ENCODE peak calls at places on chromosomes 13 and 19, in ten cellular contexts. Z is fibroblast of mammary gland; C is foreskin fibroblast; K is GM06990; U is ovary; W is CD4-positive, CD25-positive, alpha-beta regulatory T cell; F is PC-3; Q is neural progenitor cell; D is choroid plexus epithelial cell; H is CD4-positive, alpha-beta memory T cell. A is an unnamed sample.

GRCh38 chr19:23914402-23915286 is at the start of gene ZNF726:
- DNase-seq in D (peak), U (peak), F (peak), Q (no peak), Z (peak), K (peak), W (peak), H (peak), C (peak), A (peak)

GRCh38 chr19:38709671-38710415 is 34.4 kb downstream of the CAPN12 start:
- DNase-seq in K (no peak), C (no peak), U (no peak), F (no peak), Z (no peak), Q (no peak), H (no peak), W (no peak), D (no peak), A (no peak)

GRCh38 chr13:43572601-43573360 is 214.0 kb downstream of the ENOX1 start:
- DNase-seq in W (no peak), H (no peak), U (no peak), C (peak), Z (peak), K (no peak), F (peak), Q (peak), D (no peak), A (no peak)

GRCh38 chr19:35592226-35592625 is 6.3 kb downstream of the PMIS2 start:
- DNase-seq in C (peak), F (peak), H (peak), U (no peak), Q (peak), W (peak), Z (peak), D (peak), K (no peak), A (peak)

GRCh38 chr13:110819203-110820014 is 95.5 kb downstream of the ANKRD10 start:
- DNase-seq in H (peak), Z (peak), K (peak), W (peak), D (peak), F (peak), Q (peak), C (peak), U (peak), A (peak)

GRCh38 chr19:1237027-1237659 is 662 bp downstream of the CBARP start:
- DNase-seq in Z (peak), D (no peak), F (no peak), U (no peak), W (no peak), K (no peak), C (no peak), Q (peak), H (no peak), A (no peak)

GRCh38 chr13:62629618-62630017 is 1214.0 kb upstream of the PCDH20 start:
- DNase-seq in Z (no peak), U (no peak), K (no peak), D (no peak), W (no peak), F (no peak), H (no peak), C (no peak), Q (no peak), A (no peak)

GRCh38 chr13:41313117-41313516 is 2.0 kb downstream of the NAA16 start:
- DNase-seq in C (no peak), Q (peak), U (no peak), K (no peak), H (no peak), D (no peak), Z (no peak), W (no peak), F (no peak), A (no peak)

GRCh38 chr19:47417746-47418594 is 1.4 kb downstream of the MEIS3 start:
- DNase-seq in U (no peak), D (no peak), W (no peak), C (no peak), K (no peak), Q (peak), F (no peak), H (no peak), Z (no peak), A (no peak)

GRCh38 chr13:97849305-97849704 is 104.2 kb upstream of the IPO5 start:
- DNase-seq in U (no peak), W (peak), Z (peak), D (peak), K (no peak), Q (peak), F (peak), C (peak), H (no peak), A (peak)

GRCh38 chr13:110902370-110902769 is 12.5 kb downstream of the ANKRD10 start:
- DNase-seq in U (no peak), Z (no peak), K (no peak), C (no peak), F (no peak), D (peak), H (no peak), W (no peak), Q (no peak), A (no peak)

GRCh38 chr19:28213476-28214082 is 999.4 kb downstream of the UQCRFS1 start:
- DNase-seq in Q (no peak), U (no peak), C (no peak), H (no peak), Z (peak), D (no peak), F (no peak), W (no peak), K (no peak), A (no peak)

GRCh38 chr13:111346281-111346680 is 25.8 kb downstream of the TEX29 start:
- DNase-seq in K (no peak), C (no peak), D (no peak), F (no peak), Z (no peak), H (no peak), W (no peak), Q (no peak), U (no peak), A (no peak)

GRCh38 chr19:41479757-41480191 is 36.8 kb downstream of the ERICH4 start:
- DNase-seq in D (no peak), K (no peak), Q (no peak), U (peak), Z (peak), F (no peak), W (no peak), C (no peak), H (no peak), A (peak)

GRCh38 chr19:55283548-55284393 is at the start of gene BRSK1:
- DNase-seq in Q (peak), K (no peak), F (peak), W (peak), D (peak), Z (peak), H (peak), C (peak), U (no peak), A (peak)

GRCh38 chr13:53197424-53197823 is 168.8 kb downstream of the OLFM4 start:
- DNase-seq in Z (no peak), Q (no peak), D (no peak), K (no peak), F (peak), W (no peak), H (no peak), U (no peak), C (no peak), A (no peak)

GRCh38 chr19:35044317-35045117 is 3.0 kb downstream of the HPN start:
- DNase-seq in D (peak), W (peak), C (no peak), Z (peak), H (peak), Q (peak), F (peak), U (no peak), K (no peak), A (peak)

GRCh38 chr13:99955747-99956472 is 15.7 kb downstream of the ZIC5 start:
- DNase-seq in F (no peak), Q (peak), C (no peak), H (no peak), W (no peak), U (no peak), D (peak), Z (peak), K (no peak), A (peak)

GRCh38 chr19:16064209-16064889 is 11.9 kb upstream of the TPM4 start:
- DNase-seq in Z (peak), W (no peak), K (no peak), C (no peak), H (no peak), U (no peak), F (no peak), Q (no peak), D (peak), A (no peak)

GRCh38 chr19:11446652-11447301 is 11.3 kb downstream of the PRKCSH start:
- DNase-seq in D (peak), W (no peak), C (no peak), H (peak), F (peak), Z (peak), U (no peak), Q (peak), K (no peak), A (peak)

GRCh38 chr13:44003481-44003880 is 123.8 kb downstream of the LACC1 start:
- DNase-seq in D (no peak), F (no peak), U (no peak), C (no peak), W (no peak), K (no peak), H (no peak), Z (no peak), Q (no peak), A (no peak)

GRCh38 chr19:18202759-18203407 is 959 bp downstream of the RAB3A start:
- DNase-seq in U (peak), D (no peak), F (peak), Q (peak), C (no peak), K (peak), H (no peak), Z (peak), W (peak), A (peak)

GRCh38 chr19:12975221-12975756 is 5.9 kb downstream of the DAND5 start:
- DNase-seq in U (no peak), W (no peak), H (no peak), F (no peak), Z (no peak), C (no peak), D (no peak), Q (no peak), K (no peak), A (no peak)

GRCh38 chr19:709965-710714 is 1.4 kb downstream of the PALM start:
- DNase-seq in Q (peak), D (no peak), Z (no peak), U (peak), F (no peak), W (no peak), C (no peak), H (no peak), K (no peak), A (no peak)

GRCh38 chr13:98994080-98994479 is 16.2 kb upstream of the DOCK9 start:
- DNase-seq in K (no peak), C (no peak), F (no peak), W (no peak), H (no peak), Q (no peak), D (no peak), Z (no peak), U (no peak), A (no peak)

GRCh38 chr19:5250127-5250659 is 90.4 kb downstream of the PTPRS start:
- DNase-seq in D (no peak), W (no peak), Z (no peak), U (no peak), C (no peak), F (no peak), K (no peak), H (no peak), Q (no peak), A (no peak)

GRCh38 chr19:49506575-49507105 is 5.8 kb upstream of the FCGRT start:
- DNase-seq in K (no peak), F (peak), Q (peak), D (peak), W (peak), U (no peak), H (peak), C (peak), Z (peak), A (peak)

GRCh38 chr19:30116530-30116929 is 174.5 kb downstream of the URI1 start:
- DNase-seq in K (no peak), Q (no peak), H (no peak), D (no peak), C (no peak), U (no peak), F (no peak), W (no peak), Z (no peak), A (no peak)

GRCh38 chr13:91357613-91358383 is 10.3 kb downstream of the MIR17HG start:
- DNase-seq in Z (no peak), D (no peak), K (no peak), Q (no peak), H (no peak), C (no peak), U (no peak), W (no peak), F (no peak), A (no peak)

GRCh38 chr13:34719060-34719875 is 222.8 kb upstream of the NBEA start:
- DNase-seq in U (no peak), H (no peak), C (no peak), Q (peak), F (no peak), Z (no peak), W (no peak), K (no peak), D (no peak), A (no peak)

GRCh38 chr19:54364775-54365257 is at the start of gene LAIR1:
- DNase-seq in F (no peak), D (no peak), K (peak), Q (no peak), Z (no peak), H (peak), W (peak), U (no peak), C (no peak), A (no peak)

GRCh38 chr19:17103177-17103576 is 27.6 kb downstream of the MYO9B start:
- DNase-seq in Q (peak), F (peak), W (peak), Z (peak), U (no peak), K (no peak), D (peak), H (no peak), C (no peak), A (peak)

GRCh38 chr13:31009166-31009565 is 76.7 kb downstream of the TEX26 start:
- DNase-seq in H (no peak), C (no peak), U (no peak), Z (peak), Q (no peak), W (no peak), D (peak), F (no peak), K (no peak), A (peak)

GRCh38 chr13:31011193-31011860 is 78.9 kb downstream of the TEX26 start:
- DNase-seq in U (no peak), Q (peak), Z (no peak), D (no peak), C (no peak), F (no peak), H (no peak), W (no peak), K (no peak), A (no peak)

GRCh38 chr13:31005066-31005465 is 72.6 kb downstream of the TEX26 start:
- DNase-seq in U (no peak), Z (no peak), Q (no peak), H (no peak), F (no peak), C (no peak), W (no peak), D (no peak), K (no peak), A (no peak)

GRCh38 chr13:31008400-31009115 is 76.1 kb downstream of the TEX26 start:
- DNase-seq in Z (peak), K (no peak), U (no peak), H (no peak), F (no peak), D (peak), Q (no peak), C (no peak), W (peak), A (no peak)

DNA sequence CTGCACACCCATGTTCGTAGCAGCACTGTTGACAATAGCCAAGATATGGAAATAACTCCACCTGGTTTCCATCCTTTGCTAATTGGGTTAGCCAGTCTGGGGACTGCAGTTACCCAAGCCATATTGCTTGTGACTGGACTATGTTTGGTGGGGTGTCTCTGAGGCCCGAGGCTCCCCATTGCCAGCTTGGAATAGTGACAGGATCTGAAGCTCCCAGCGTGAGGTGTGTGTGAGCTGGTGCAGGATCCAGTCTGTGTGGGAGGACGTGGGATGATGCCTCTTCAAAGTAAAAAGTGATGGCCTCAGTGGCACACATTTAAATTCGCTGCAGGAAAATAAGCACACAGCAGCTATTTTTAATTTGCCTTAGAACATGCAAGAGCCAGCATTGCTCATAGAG is 74.9 kb downstream of the TEX26 start:
- DNase-seq in K (no peak), H (no peak), Q (no peak), D (no peak), F (no peak), C (no peak), Z (no peak), U (no peak), W (no peak), A (no peak)
- H3K4me3 ChIP-seq in K (no peak), H (no peak), Q (no peak), D (no peak), F (no peak), C (no peak), Z (no peak), U (no peak), W (no peak), A (no peak)

GRCh38 chr19:33300016-33300981 is 2.0 kb downstream of the CEBPA start:
- DNase-seq in K (no peak), D (no peak), Z (no peak), Q (no peak), H (no peak), U (no peak), C (no peak), F (no peak), W (no peak), A (peak)
- H3K4me3 ChIP-seq in K (no peak), D (no peak), Z (no peak), Q (peak), H (no peak), U (peak), C (no peak), F (peak), W (no peak), A (no peak)

DNA sequence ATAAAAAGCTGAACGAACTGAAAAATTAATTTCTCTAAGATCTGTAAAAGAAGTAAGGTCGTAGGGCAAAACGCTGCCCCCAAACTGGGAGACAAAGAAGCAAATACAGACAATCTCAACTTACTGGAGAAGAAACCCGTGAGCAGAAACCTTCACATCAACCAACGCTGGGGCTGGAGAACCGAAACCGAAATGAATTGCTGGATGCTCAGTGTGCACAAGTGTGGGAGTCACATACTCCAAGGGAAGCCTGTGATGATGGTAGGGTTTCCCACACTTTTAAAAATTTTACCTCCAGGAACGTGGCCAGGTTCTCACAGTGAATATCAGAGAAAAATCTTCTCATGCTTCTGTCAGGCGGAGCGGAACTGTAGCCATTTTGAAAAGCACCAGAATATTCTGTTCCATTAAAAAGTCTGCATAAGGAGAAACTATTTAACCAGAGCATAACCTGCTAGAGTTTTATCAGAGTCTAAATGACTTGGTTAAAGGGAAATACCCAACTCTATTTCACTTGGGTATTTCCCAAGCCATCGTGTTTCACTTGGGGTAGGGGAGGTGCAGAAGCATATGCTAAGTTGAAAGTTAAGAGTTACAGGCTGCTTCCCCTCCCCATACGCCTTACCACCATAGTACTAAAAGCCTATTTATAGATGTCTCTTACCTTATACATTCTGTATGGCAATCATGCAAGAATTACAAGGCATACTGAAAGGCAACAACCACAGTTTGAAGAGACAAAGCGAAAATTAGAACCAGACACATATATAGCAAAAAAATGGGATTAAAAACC is 110.5 kb upstream of the SLITRK1 start:
- DNase-seq in Q (no peak), U (no peak), D (no peak), W (no peak), F (no peak), C (no peak), Z (no peak), K (no peak), H (no peak), A (no peak)
- H3K4me3 ChIP-seq in Q (no peak), U (no peak), D (no peak), W (peak), F (no peak), C (no peak), Z (no peak), K (peak), H (no peak), A (no peak)

GRCh38 chr13:80137994-80138393 is 202.9 kb downstream of the SPRY2 start:
- DNase-seq in Q (no peak), U (no peak), C (no peak), Z (no peak), F (no peak), W (no peak), D (no peak), K (no peak), H (no peak), A (peak)

GRCh38 chr13:80131204-80131603 is 209.7 kb downstream of the SPRY2 start:
- DNase-seq in K (no peak), Z (peak), W (no peak), C (peak), F (peak), U (no peak), H (no peak), Q (peak), D (peak), A (peak)

GRCh38 chr13:80132741-80133601 is 208.0 kb downstream of the SPRY2 start:
- DNase-seq in K (no peak), F (peak), U (peak), C (peak), Z (peak), Q (peak), D (peak), W (no peak), H (no peak), A (peak)

GRCh38 chr13:80134360-80134759 is 206.6 kb downstream of the SPRY2 start:
- DNase-seq in K (no peak), W (no peak), C (no peak), H (no peak), Z (no peak), F (no peak), U (no peak), Q (peak), D (no peak), A (no peak)

DNA sequence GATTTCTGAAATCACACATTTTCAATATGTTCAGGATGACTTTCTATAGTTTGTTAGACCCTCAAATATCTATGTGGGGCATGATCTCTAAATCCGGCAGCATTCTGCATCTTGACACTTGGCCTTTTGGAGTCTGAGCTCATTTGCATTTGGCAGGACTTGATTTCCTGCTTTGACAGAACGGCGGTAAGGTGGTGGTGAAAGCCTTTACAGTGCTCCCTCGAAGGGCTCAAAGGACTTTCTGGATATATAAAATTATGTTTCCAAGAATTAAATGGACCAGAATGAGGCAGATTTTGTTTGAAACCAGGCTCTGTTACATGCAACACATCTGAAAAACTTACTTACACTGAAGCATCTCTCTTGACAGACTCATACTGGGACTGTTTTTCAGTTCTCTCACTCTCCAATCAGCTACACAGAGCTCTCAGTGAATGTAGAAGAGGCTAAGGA is 207.3 kb downstream of the SPRY2 start:
- DNase-seq in Z (peak), W (no peak), C (no peak), Q (no peak), D (peak), F (no peak), H (no peak), K (no peak), U (no peak), A (no peak)
- H3K4me3 ChIP-seq in Z (no peak), W (no peak), C (no peak), Q (no peak), D (peak), F (no peak), H (no peak), K (no peak), U (no peak), A (no peak)